ENCODE peak calls at places on chromosomes 4 and X, in ten cellular contexts. T is SK-N-SH, A is ovary, D is H1, H is sigmoid colon, R is transverse colon, S is stomach, M is GM12878, P is K562, G is tibial nerve. B is an unnamed sample.

GRCh38 chr4:97404876-97405523 is 738.3 kb downstream of the STPG2 start:
- DNase-seq in G (no peak), R (no peak), H (no peak), A (no peak), M (no peak), P (no peak), D (no peak), T (no peak), S (no peak), B (no peak)

GRCh38 chr4:88107406-88108107 is 50.9 kb downstream of the ABCG2 start:
- DNase-seq in R (peak; percentile 26), H (no peak), T (peak; percentile 18), P (peak; percentile 10), D (no peak), G (no peak), M (no peak), S (no peak), A (no peak), B (no peak)

GRCh38 chr4:24488399-24489164 is 95.8 kb downstream of the DHX15 start:
- DNase-seq in A (peak; percentile 76), H (peak; percentile 82), R (peak; percentile 79), S (peak; percentile 87), T (peak; percentile 82), G (peak; percentile 90), D (peak; percentile 98), P (peak; percentile 82), M (peak; percentile 5), B (peak; percentile 86)

GRCh38 chr4:186902361-186902760 is 178.7 kb upstream of the FAT1 start:
- DNase-seq in A (no peak), D (no peak), T (no peak), H (no peak), P (no peak), M (no peak), R (peak; percentile 26), S (no peak), G (no peak), B (no peak)

GRCh38 chrX:141903400-141904155 is at the start of gene MAGEC1:
- DNase-seq in D (no peak), M (no peak), P (peak; percentile 47), G (no peak), H (no peak), T (peak; percentile 12), R (no peak), A (no peak), S (no peak), B (no peak)

GRCh38 chrX:105460366-105460765 is 239.9 kb upstream of the TEX13A start:
- DNase-seq in H (no peak), T (no peak), D (no peak), A (no peak), R (no peak), G (no peak), S (no peak), P (no peak), M (no peak), B (no peak)

GRCh38 chr4:12791536-12791935 is 692.6 kb downstream of the RAB28 start:
- DNase-seq in A (no peak), G (no peak), H (no peak), D (no peak), S (no peak), T (no peak), M (no peak), P (no peak), R (no peak), B (no peak)

GRCh38 chrX:122219226-122219625 is 964.9 kb upstream of the GRIA3 start:
- DNase-seq in H (no peak), M (no peak), R (no peak), P (no peak), S (no peak), A (no peak), G (no peak), D (no peak), T (no peak), B (no peak)

GRCh38 chrX:19540076-19540475 is 24.8 kb upstream of the MAP3K15 start:
- DNase-seq in R (no peak), D (no peak), S (no peak), T (no peak), P (no peak), M (no peak), G (no peak), A (no peak), H (no peak), B (no peak)

GRCh38 chrX:132821974-132822633 is 136.3 kb downstream of the HS6ST2 start:
- DNase-seq in D (no peak), S (no peak), H (no peak), M (no peak), P (no peak), T (no peak), R (peak; percentile 8), G (no peak), A (no peak), B (no peak)

GRCh38 chrX:101977091-101977490 is 45.3 kb upstream of the ZMAT1 start:
- DNase-seq in P (no peak), A (no peak), S (no peak), G (no peak), D (no peak), M (no peak), T (no peak), H (no peak), R (no peak), B (no peak)

GRCh38 chrX:106035064-106035463 is 3.5 kb downstream of the SERPINA7 start:
- DNase-seq in T (no peak), R (no peak), S (no peak), D (no peak), P (no peak), G (no peak), M (no peak), A (no peak), H (no peak), B (no peak)

GRCh38 chrX:413322-414201 is 26.9 kb upstream of the PPP2R3B start:
- DNase-seq in A (no peak), R (no peak), H (no peak), M (no peak), T (no peak), D (peak; percentile 73), G (no peak), S (no peak), P (no peak), B (no peak)

GRCh38 chrX:425056-425455 is 38.3 kb upstream of the PPP2R3B start:
- DNase-seq in T (no peak), H (no peak), M (no peak), S (no peak), D (no peak), P (no peak), G (no peak), A (no peak), R (no peak), B (no peak)

GRCh38 chrX:420496-421223 is 34.0 kb upstream of the PPP2R3B start:
- DNase-seq in A (no peak), M (no peak), G (no peak), T (no peak), D (no peak), P (no peak), R (no peak), S (no peak), H (peak; percentile 56), B (no peak)

GRCh38 chrX:421646-422325 is 35.1 kb upstream of the PPP2R3B start:
- DNase-seq in T (no peak), M (no peak), P (no peak), S (no peak), R (no peak), H (no peak), A (no peak), G (no peak), D (no peak), B (no peak)

DNA sequence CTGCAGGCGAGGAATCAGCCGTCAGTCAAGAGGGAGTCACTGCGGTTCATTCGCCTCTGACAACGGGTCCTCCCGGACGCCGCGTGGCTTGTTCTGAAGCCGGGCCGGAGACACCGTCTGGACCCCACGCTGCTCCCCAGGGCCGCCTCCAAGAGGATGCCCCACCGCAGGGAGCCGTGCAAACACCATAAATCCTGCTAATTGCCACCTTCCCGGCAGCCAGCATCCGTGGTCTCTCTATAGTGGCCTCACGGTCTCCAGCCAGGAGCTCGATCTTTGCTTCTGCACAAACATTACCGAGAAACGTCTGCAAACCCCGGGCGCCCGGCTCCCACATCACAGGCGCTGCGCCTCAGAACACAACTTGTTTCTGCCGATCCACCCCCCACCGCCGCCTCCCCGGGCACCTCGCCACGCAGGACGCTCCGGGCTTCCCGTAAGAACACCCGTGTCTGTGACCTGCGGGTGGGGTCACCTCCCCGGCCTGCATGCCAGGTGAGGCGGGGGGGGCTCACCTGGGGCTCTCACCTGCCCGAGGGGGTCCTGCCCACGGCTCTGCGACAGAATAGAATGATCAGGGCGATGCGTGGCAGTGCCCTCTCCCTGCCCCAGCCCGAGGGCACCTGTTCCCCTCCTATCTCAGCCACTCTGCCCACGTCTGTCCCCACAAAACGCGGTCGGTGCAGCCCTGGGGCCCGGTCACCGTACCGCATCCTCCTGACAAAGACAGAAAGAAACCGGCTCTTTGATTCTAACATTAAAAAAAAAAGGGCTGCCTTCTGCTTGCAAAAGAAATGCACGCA is 32.4 kb upstream of the PPP2R3B start:
- DNase-seq in H (peak; percentile 13), G (no peak), R (no peak), M (no peak), T (no peak), D (no peak), P (no peak), S (no peak), A (no peak), B (no peak)
- TF ChIP-seq EP300 in H (no peak), G (no peak), R (no peak), M (no peak), T (no peak), D (no peak), P (no peak), S (no peak), A (no peak), B (no peak)

GRCh38 chr4:28238756-28239155 is 1378.1 kb downstream of the STIM2 start:
- DNase-seq in R (no peak), P (no peak), H (no peak), M (no peak), A (no peak), T (no peak), D (no peak), G (no peak), S (no peak), B (no peak)
- TF ChIP-seq EP300 in R (no peak), P (no peak), H (no peak), M (no peak), A (no peak), T (no peak), D (no peak), G (no peak), S (no peak), B (no peak)

GRCh38 chr4:174553828-174554227 is 31.5 kb upstream of the HPGD start:
- DNase-seq in S (no peak), M (no peak), T (no peak), A (no peak), G (no peak), P (no peak), R (no peak), H (no peak), D (no peak), B (no peak)
- TF ChIP-seq EP300 in S (no peak), M (no peak), T (no peak), A (no peak), G (no peak), P (no peak), R (no peak), H (no peak), D (no peak), B (no peak)

DNA sequence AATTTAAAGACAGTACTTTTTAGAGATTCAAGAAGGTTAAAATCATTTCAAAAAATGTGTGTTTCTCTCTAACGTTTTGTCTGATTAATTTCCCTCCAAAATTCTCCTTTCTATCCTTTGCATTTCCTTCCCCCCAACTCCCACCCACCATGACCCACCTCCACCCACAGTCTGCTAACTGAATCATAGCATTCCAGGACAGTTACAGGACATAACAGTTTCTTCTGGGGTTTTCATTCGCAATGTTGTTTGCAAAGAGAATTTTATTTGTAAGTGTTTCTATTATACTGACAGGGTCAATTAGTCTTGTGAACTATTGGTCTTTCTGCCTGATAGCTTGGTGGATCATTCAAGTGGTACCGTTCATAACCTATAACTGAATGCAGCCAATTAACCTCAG is 53.7 kb downstream of the ANAPC10 start:
- DNase-seq in T (no peak), M (no peak), G (no peak), S (no peak), P (no peak), D (no peak), A (no peak), H (no peak), R (no peak), B (no peak)
- TF ChIP-seq EP300 in T (no peak), M (no peak), G (no peak), S (no peak), P (no peak), D (no peak), A (no peak), H (no peak), R (no peak), B (no peak)

B was measured in suprapubic skin.